ENCODE peak calls at places on chromosomes 12 and 14, in six cellular contexts. C is RPMI7951, Y is upper lobe of right lung, A is B cell, J is HS-5, D is activated T-cell treated with anti-CD3 and anti-CD28 coated beads for 48 hours. G is an unnamed sample.

GRCh38 chr14:100446572-100446971 is 123.4 kb downstream of the SLC25A47 start:
- DNase-seq in C (no peak), D (no peak), J (no peak), A (no peak), Y (no peak), G (no peak)

GRCh38 chr12:34400986-34401658 is 378.8 kb downstream of the ALG10 start:
- DNase-seq in J (no peak), C (no peak), D (no peak), Y (peak; percentile 57), A (no peak), G (no peak)

GRCh38 chr14:20614038-20614840 is 23.1 kb upstream of the RNASE12 start:
- DNase-seq in J (no peak), C (no peak), D (no peak), A (no peak), Y (no peak), G (no peak)

GRCh38 chr12:27277846-27278260 is 33.8 kb downstream of the STK38L start:
- DNase-seq in C (peak; percentile 90), A (no peak), J (peak; percentile 30), Y (no peak), D (no peak), G (no peak)

GRCh38 chr12:132279184-132279889 is 50.1 kb downstream of the GALNT9 start:
- DNase-seq in J (no peak), Y (no peak), A (no peak), D (no peak), C (no peak), G (no peak)

GRCh38 chr12:127494961-127495915 is 771.7 kb upstream of the TMEM132C start:
- DNase-seq in A (no peak), D (no peak), Y (no peak), J (no peak), C (no peak), G (no peak)

GRCh38 chr14:65628664-65629063 is 216.1 kb downstream of the FUT8 start:
- DNase-seq in C (no peak), A (no peak), J (no peak), Y (no peak), D (no peak), G (no peak)

GRCh38 chr14:92503756-92504491 is 9.7 kb upstream of the RIN3 start:
- DNase-seq in Y (no peak), C (peak; percentile 97), J (peak; percentile 77), D (no peak), A (no peak), G (peak; percentile 13)

GRCh38 chr12:6954316-6954710 is 3.2 kb downstream of the PTPN6 start:
- DNase-seq in J (no peak), C (no peak), Y (no peak), D (no peak), A (no peak), G (no peak)

GRCh38 chr14:36555998-36556743 is 26.2 kb downstream of the NKX2-8 start:
- DNase-seq in D (no peak), A (no peak), J (no peak), C (no peak), Y (no peak), G (no peak)

GRCh38 chr14:54746019-54746418 is 156.6 kb downstream of the GCH1 start:
- DNase-seq in D (no peak), J (no peak), C (no peak), Y (no peak), A (no peak), G (no peak)

GRCh38 chr14:102233081-102233480 is 71.9 kb downstream of the MOK start:
- DNase-seq in A (no peak), D (no peak), Y (no peak), J (no peak), C (no peak), G (no peak)

GRCh38 chr12:85155791-85156190 is 119.6 kb downstream of the LRRIQ1 start:
- DNase-seq in C (peak; percentile 35), A (no peak), D (no peak), J (no peak), Y (no peak), G (no peak)

GRCh38 chr12:77190022-77190421 is 124.7 kb upstream of the E2F7 start:
- DNase-seq in Y (no peak), A (no peak), D (no peak), J (peak; percentile 84), C (peak; percentile 55), G (no peak)

GRCh38 chr14:92603309-92604257 is 90.0 kb downstream of the RIN3 start:
- DNase-seq in D (no peak), C (peak; percentile 88), Y (peak; percentile 77), A (no peak), J (no peak), G (no peak)

GRCh38 chr14:61584258-61584657 is 111.1 kb upstream of the HIF1A start:
- DNase-seq in D (no peak), A (no peak), Y (no peak), C (peak; percentile 81), J (peak; percentile 51), G (no peak)

GRCh38 chr14:53710615-53711014 is 246.0 kb downstream of the BMP4 start:
- DNase-seq in A (no peak), Y (no peak), J (no peak), C (no peak), D (no peak), G (no peak)

GRCh38 chr12:54356228-54356627 is 8.1 kb downstream of the GPR84 start:
- DNase-seq in J (no peak), C (no peak), D (no peak), A (no peak), Y (no peak), G (no peak)

GRCh38 chr12:131049002-131049401 is 95.3 kb downstream of the ADGRD1 start:
- DNase-seq in Y (peak; percentile 28), J (no peak), A (no peak), C (no peak), D (no peak), G (no peak)

GRCh38 chr14:22563987-22564386 is 25.0 kb downstream of the DAD1 start:
- DNase-seq in A (no peak), D (no peak), C (no peak), Y (no peak), J (no peak), G (no peak)

GRCh38 chr12:100877776-100878175 is 83.2 kb downstream of the ANO4 start:
- DNase-seq in C (no peak), J (no peak), D (no peak), Y (no peak), A (no peak), G (no peak)

G was measured in epithelial cell of proximal tubule.